ENCODE peak calls at places on chromosomes 11 and 22, in five cellular contexts. One of them, this sample, is unnamed.

GRCh38 chr22:30301995-30302809 is 12.9 kb upstream of the CASTOR1 start:
- DNase-seq in mesendoderm: no peak
- DNase-seq in mesenchymal stem cell: peak; percentile 88
- DNase-seq in IMR-90: peak; percentile 59
- DNase-seq in neuronal stem cell: no peak
- DNase-seq in this sample: no peak

GRCh38 chr22:42720263-42721044 is at the start of gene A4GALT:
- DNase-seq in mesendoderm: no peak
- DNase-seq in mesenchymal stem cell: no peak
- DNase-seq in IMR-90: no peak
- DNase-seq in neuronal stem cell: no peak
- DNase-seq in this sample: peak; percentile 51

GRCh38 chr22:24137595-24137994 is 43.7 kb upstream of the SUSD2 start:
- DNase-seq in mesendoderm: no peak
- DNase-seq in mesenchymal stem cell: peak; percentile 73
- DNase-seq in IMR-90: peak; percentile 86
- DNase-seq in neuronal stem cell: no peak
- DNase-seq in this sample: no peak

GRCh38 chr11:116929393-116930090 is 92.1 kb upstream of the APOA1 start:
- DNase-seq in mesendoderm: no peak
- DNase-seq in mesenchymal stem cell: peak; percentile 25
- DNase-seq in IMR-90: peak; percentile 19
- DNase-seq in neuronal stem cell: no peak
- DNase-seq in this sample: no peak

GRCh38 chr11:15157181-15157580 is 42.5 kb downstream of the INSC start:
- DNase-seq in mesendoderm: no peak
- DNase-seq in mesenchymal stem cell: peak; percentile 93
- DNase-seq in IMR-90: peak; percentile 93
- DNase-seq in neuronal stem cell: no peak
- DNase-seq in this sample: no peak

GRCh38 chr11:24312464-24313238 is 184.2 kb upstream of the LUZP2 start:
- DNase-seq in mesendoderm: peak; percentile 52
- DNase-seq in mesenchymal stem cell: peak; percentile 61
- DNase-seq in IMR-90: peak; percentile 84
- DNase-seq in neuronal stem cell: no peak
- DNase-seq in this sample: no peak

GRCh38 chr11:102318469-102318868 is 1.2 kb downstream of the BIRC3 start:
- DNase-seq in mesendoderm: no peak
- DNase-seq in mesenchymal stem cell: no peak
- DNase-seq in IMR-90: peak; percentile 48
- DNase-seq in neuronal stem cell: no peak
- DNase-seq in this sample: no peak

GRCh38 chr22:46245515-46245914 is 4.6 kb downstream of the CDPF1 start:
- DNase-seq in mesendoderm: no peak
- DNase-seq in mesenchymal stem cell: no peak
- DNase-seq in IMR-90: no peak
- DNase-seq in neuronal stem cell: no peak
- DNase-seq in this sample: no peak

GRCh38 chr11:75677275-75677674 is 8.4 kb upstream of the MAP6 start:
- DNase-seq in mesendoderm: no peak
- DNase-seq in mesenchymal stem cell: no peak
- DNase-seq in IMR-90: no peak
- DNase-seq in neuronal stem cell: no peak
- DNase-seq in this sample: no peak

GRCh38 chr11:2862395-2862949 is 23.1 kb downstream of the CDKN1C start:
- DNase-seq in mesendoderm: no peak
- DNase-seq in mesenchymal stem cell: no peak
- DNase-seq in IMR-90: no peak
- DNase-seq in neuronal stem cell: no peak
- DNase-seq in this sample: peak; percentile 86

GRCh38 chr11:117010808-117011540 is 87.3 kb downstream of the SIK3 start:
- DNase-seq in mesendoderm: no peak
- DNase-seq in mesenchymal stem cell: peak; percentile 87
- DNase-seq in IMR-90: peak; percentile 92
- DNase-seq in neuronal stem cell: no peak
- DNase-seq in this sample: no peak

GRCh38 chr22:29704528-29705285 is 15.1 kb upstream of the CABP7 start:
- DNase-seq in mesendoderm: no peak
- DNase-seq in mesenchymal stem cell: peak; percentile 69
- DNase-seq in IMR-90: peak; percentile 76
- DNase-seq in neuronal stem cell: no peak
- DNase-seq in this sample: no peak

GRCh38 chr11:114270531-114271270 is 25.5 kb upstream of the NNMT start:
- DNase-seq in mesendoderm: no peak
- DNase-seq in mesenchymal stem cell: no peak
- DNase-seq in IMR-90: no peak
- DNase-seq in neuronal stem cell: no peak
- DNase-seq in this sample: no peak

GRCh38 chr22:43434601-43435311 is 22.9 kb downstream of the MPPED1 start:
- DNase-seq in mesendoderm: no peak
- DNase-seq in mesenchymal stem cell: no peak
- DNase-seq in IMR-90: no peak
- DNase-seq in neuronal stem cell: no peak
- DNase-seq in this sample: peak; percentile 14

GRCh38 chr11:88484873-88485621 is 147.5 kb upstream of the CTSC start:
- DNase-seq in mesendoderm: peak; percentile 82
- DNase-seq in mesenchymal stem cell: peak; percentile 36
- DNase-seq in IMR-90: peak; percentile 23
- DNase-seq in neuronal stem cell: no peak
- DNase-seq in this sample: peak; percentile 68

GRCh38 chr11:43962383-43962969 is 20.0 kb downstream of the C11orf96 start:
- DNase-seq in mesendoderm: no peak
- DNase-seq in mesenchymal stem cell: peak; percentile 41
- DNase-seq in IMR-90: no peak
- DNase-seq in neuronal stem cell: no peak
- DNase-seq in this sample: no peak

GRCh38 chr11:107752508-107752907 is 40.7 kb upstream of the SLN start:
- DNase-seq in mesendoderm: no peak
- DNase-seq in mesenchymal stem cell: no peak
- DNase-seq in IMR-90: no peak
- DNase-seq in neuronal stem cell: no peak
- DNase-seq in this sample: no peak

DNA sequence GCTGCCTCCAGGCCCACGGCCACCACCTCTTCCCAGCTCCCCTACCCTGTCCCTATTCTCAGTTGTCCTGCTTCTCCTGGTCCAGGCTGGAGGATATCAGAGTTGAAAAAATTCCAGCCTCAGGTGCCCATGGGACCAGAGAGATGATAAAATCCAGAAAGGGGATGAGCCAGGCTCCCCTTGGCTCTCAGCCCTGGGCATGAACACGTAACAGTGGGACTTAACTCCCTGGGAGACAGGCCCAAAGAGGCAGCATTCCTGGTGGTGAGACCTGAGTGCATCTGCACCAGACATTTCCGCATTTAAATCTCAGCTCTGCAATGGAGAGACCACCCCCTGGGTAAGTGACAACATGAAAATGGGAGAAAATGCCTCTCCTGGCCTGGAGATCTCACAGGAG is 10.4 kb upstream of the SLC39A13 start:
- DNase-seq in mesendoderm: no peak
- DNase-seq in mesenchymal stem cell: no peak
- DNase-seq in IMR-90: no peak
- DNase-seq in neuronal stem cell: no peak
- DNase-seq in this sample: peak; percentile 26
- H2BK15ac ChIP-seq in mesendoderm: no peak overlapping the region
- H2BK15ac ChIP-seq in mesenchymal stem cell: no peak overlapping the region
- H2BK15ac ChIP-seq in IMR-90: no peak overlapping the region
- H2BK15ac ChIP-seq in neuronal stem cell: no peak overlapping the region
- H2BK15ac ChIP-seq in this sample: no peak overlapping the region

GRCh38 chr11:13110929-13111812 is 102.1 kb downstream of the RASSF10 start:
- DNase-seq in mesendoderm: peak; percentile 97
- DNase-seq in mesenchymal stem cell: no peak
- DNase-seq in IMR-90: peak; percentile 76
- DNase-seq in neuronal stem cell: no peak
- DNase-seq in this sample: no peak
- H4K8ac ChIP-seq in mesendoderm: no peak overlapping the region
- H4K8ac ChIP-seq in mesenchymal stem cell: no peak overlapping the region
- H4K8ac ChIP-seq in IMR-90: no peak overlapping the region
- H4K8ac ChIP-seq in neuronal stem cell: no peak overlapping the region
- H4K8ac ChIP-seq in this sample: no peak overlapping the region

DNA sequence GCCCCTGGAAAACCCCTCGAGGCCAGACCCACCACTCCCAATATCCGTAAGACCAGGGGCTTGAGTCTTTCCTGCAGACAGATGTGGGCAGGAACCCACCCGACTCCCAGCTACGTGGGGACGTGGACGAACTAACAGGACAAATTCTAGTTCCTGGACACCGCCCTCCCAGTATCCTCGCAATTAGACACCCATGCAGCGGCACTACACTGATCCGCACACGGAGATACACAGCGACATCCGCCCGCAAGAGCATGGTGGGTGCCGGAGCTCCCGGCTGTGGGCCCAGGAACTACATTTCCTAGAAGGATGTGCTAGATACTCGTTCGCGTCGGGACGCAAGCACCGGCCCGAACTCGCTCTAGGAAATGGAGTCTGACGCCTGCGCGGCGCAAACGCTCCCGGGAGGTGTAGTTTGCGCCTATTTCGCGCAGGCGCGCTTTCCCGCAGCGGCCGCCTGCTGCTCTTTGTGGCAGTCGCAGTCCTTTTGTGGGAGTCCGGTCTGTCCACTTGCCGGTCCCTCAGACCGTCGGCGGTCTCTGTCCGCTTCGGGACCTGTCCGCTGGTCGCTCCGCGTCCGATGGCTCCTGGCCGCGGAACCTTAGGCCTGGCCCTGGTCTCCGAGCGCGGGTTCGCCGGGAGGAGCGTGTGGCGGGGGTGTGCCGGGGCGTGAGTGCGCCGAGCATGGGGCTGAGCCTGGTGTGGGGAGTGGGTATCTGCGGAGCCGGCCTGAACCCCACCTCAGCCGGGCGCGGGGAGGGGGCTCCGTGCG is at the start of gene ZNF74:
- DNase-seq in mesendoderm: peak; percentile 95
- DNase-seq in mesenchymal stem cell: peak; percentile 89
- DNase-seq in IMR-90: peak; percentile 88
- DNase-seq in neuronal stem cell: peak; percentile 86
- DNase-seq in this sample: peak; percentile 94
- H2BK15ac ChIP-seq in mesendoderm: no peak within 1 kb of the TSS
- H2BK15ac ChIP-seq in mesenchymal stem cell: peak within 1 kb of the TSS; percentile 86
- H2BK15ac ChIP-seq in IMR-90: peak within 1 kb of the TSS; percentile 31
- H2BK15ac ChIP-seq in neuronal stem cell: peak within 1 kb of the TSS; percentile 62
- H2BK15ac ChIP-seq in this sample: no peak within 1 kb of the TSS

GRCh38 chr11:122637538-122637937 is 18.0 kb upstream of the UBASH3B start:
- DNase-seq in mesendoderm: no peak
- DNase-seq in mesenchymal stem cell: no peak
- DNase-seq in IMR-90: no peak
- DNase-seq in neuronal stem cell: no peak
- DNase-seq in this sample: no peak

GRCh38 chr11:122633219-122633829 is 22.2 kb upstream of the UBASH3B start:
- DNase-seq in mesendoderm: peak; percentile 84
- DNase-seq in mesenchymal stem cell: peak; percentile 77
- DNase-seq in IMR-90: peak; percentile 69
- DNase-seq in neuronal stem cell: peak; percentile 29
- DNase-seq in this sample: peak; percentile 41

GRCh38 chr11:122632178-122632824 is 23.2 kb upstream of the UBASH3B start:
- DNase-seq in mesendoderm: peak; percentile 76
- DNase-seq in mesenchymal stem cell: peak; percentile 46
- DNase-seq in IMR-90: no peak
- DNase-seq in neuronal stem cell: no peak
- DNase-seq in this sample: no peak

GRCh38 chr11:122628691-122629555 is 26.6 kb upstream of the UBASH3B start:
- DNase-seq in mesendoderm: peak; percentile 87
- DNase-seq in mesenchymal stem cell: peak; percentile 75
- DNase-seq in IMR-90: peak; percentile 77
- DNase-seq in neuronal stem cell: peak; percentile 57
- DNase-seq in this sample: peak; percentile 81

DNA sequence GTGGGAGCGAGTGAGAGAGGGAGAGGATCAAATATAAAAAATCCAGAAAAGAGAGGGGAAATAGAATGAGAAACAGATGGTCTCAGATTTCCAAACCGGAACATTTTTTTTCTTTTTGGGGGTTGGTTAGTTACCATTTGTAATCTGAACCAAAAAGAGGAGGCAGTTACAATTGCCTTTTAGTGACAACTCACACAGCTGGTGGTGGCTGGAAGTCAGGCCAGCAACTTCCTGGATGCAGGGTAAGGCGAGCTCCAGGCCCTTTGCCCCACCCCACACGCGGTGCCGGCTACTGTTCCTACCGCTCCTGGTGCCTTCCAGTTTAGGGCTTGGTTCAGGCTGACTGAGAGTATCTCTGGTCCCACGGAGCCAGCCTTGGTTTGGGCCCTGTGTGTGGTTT is 21.0 kb upstream of the UBASH3B start:
- DNase-seq in mesendoderm: peak; percentile 83
- DNase-seq in mesenchymal stem cell: peak; percentile 33
- DNase-seq in IMR-90: peak; percentile 64
- DNase-seq in neuronal stem cell: no peak
- DNase-seq in this sample: peak; percentile 80
- H4K8ac ChIP-seq in mesendoderm: no peak overlapping the region
- H4K8ac ChIP-seq in mesenchymal stem cell: peak overlapping the region; percentile 33
- H4K8ac ChIP-seq in IMR-90: peak overlapping the region; percentile 97
- H4K8ac ChIP-seq in neuronal stem cell: no peak overlapping the region
- H4K8ac ChIP-seq in this sample: no peak overlapping the region

DNA sequence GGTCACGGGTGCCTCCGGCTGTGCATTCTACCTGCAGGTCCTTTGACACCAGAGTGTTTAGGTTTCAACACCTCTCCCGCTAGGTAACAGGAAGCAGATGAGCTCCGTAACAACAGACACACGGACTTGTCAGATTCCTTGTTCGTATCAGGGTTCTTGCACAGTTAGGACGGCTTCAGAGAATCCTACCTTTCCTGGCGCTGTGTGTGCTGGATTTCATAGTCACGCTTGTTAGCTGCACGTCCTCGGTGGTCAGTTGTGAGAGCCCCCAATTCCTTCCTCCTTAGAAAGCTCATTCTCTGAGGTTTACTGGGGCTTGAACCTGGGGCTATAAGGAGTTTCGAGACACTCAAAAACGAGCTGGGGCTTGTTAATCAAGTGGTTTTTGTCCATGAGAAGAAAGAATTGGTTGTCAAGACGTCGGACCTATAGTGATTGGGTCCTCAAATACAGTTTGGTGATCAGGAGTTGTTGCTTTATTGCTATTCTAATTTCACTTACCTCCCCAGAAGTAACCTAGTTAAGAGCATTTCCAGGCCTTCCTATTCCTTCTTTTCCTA is 672 bp downstream of the DDB2 start:
- DNase-seq in mesendoderm: peak; percentile 90
- DNase-seq in mesenchymal stem cell: no peak
- DNase-seq in IMR-90: no peak
- DNase-seq in neuronal stem cell: no peak
- DNase-seq in this sample: no peak
- H2BK15ac ChIP-seq in mesendoderm: no peak overlapping the region
- H2BK15ac ChIP-seq in mesenchymal stem cell: no peak overlapping the region
- H2BK15ac ChIP-seq in IMR-90: peak overlapping the region; percentile 90
- H2BK15ac ChIP-seq in neuronal stem cell: peak overlapping the region; percentile 66
- H2BK15ac ChIP-seq in this sample: no peak overlapping the region

This sample was measured in H9.